ENCODE peak calls at places on chromosome 21, in six cellular contexts. C is transverse colon, R is DND-41, W is prostate gland, J is astrocyte, B is IMR-90. Z is an unnamed sample. For H3K4me1, the result is how much of the 10 kb centered on the place peaks cover.

GRCh38 chr21:26846036-26846931 is 1.1 kb upstream of the ADAMTS1 start:
- DNase-seq in C (peak), R (no peak), W (peak), J (peak), B (peak), Z (no peak)

GRCh38 chr21:16082038-16082816 is 352.4 kb downstream of the USP25 start:
- DNase-seq in C (no peak), R (no peak), W (no peak), J (no peak), B (peak), Z (no peak)

GRCh38 chr21:29671728-29672127 is 268.1 kb downstream of the GRIK1 start:
- DNase-seq in C (no peak), R (no peak), W (no peak), J (no peak), B (no peak), Z (no peak)

GRCh38 chr21:26112127-26112742 is 58.3 kb downstream of the APP start:
- DNase-seq in C (no peak), R (no peak), W (no peak), J (no peak), B (no peak), Z (no peak)

GRCh38 chr21:41559658-41560599 is 52.0 kb upstream of the TMPRSS2 start:
- DNase-seq in C (no peak), R (no peak), W (no peak), J (peak), B (no peak), Z (peak)

GRCh38 chr21:29506947-29507346 is 208.2 kb downstream of the BACH1 start:
- DNase-seq in C (no peak), R (no peak), W (no peak), J (peak), B (peak), Z (no peak)

GRCh38 chr21:27206368-27206982 is 239.6 kb upstream of the ADAMTS5 start:
- DNase-seq in C (no peak), R (no peak), W (no peak), J (peak), B (peak), Z (no peak)

GRCh38 chr21:45822429-45823099 is 159.0 kb upstream of the COL6A1 start:
- DNase-seq in C (no peak), R (no peak), W (no peak), J (no peak), B (no peak), Z (no peak)

DNA sequence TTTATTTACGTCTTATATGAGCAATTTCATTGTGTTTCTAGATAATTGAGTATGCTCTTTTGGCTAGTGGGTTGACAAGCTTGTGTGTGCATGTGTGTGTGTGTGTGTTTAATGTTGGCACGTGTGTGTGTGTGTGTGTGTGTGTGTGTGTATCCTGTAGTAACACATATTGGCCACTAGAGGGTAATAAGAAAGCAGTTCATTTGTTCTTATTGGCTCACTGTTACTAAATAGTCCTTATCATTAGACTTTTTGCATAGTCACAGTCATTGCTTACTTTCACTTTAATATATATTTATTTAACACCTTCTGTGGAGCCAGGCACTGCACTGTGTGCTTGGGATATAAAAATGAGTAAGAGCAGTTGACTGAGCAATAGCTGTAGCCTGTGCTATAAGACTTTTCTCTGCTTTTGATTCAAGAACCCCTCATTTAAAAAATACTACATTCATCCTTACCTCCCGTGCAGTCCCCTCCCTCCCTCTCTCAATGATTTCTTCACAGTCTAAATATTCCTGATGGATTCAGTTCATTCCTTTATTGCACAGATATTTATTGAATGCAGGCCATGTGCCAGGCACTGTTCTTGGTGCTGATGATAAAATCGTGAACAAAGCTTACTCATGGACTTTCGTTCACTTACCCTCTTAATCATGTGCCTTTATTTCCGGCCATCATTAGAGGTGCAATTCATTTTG is 96.7 kb downstream of the DYRK1A start:
- DNase-seq in C (no peak), R (peak), W (no peak), J (peak), B (peak), Z (peak)
- H3K4me1 ChIP-seq in C (half or more), R (under half), W (under half), J (under half), B (under half), Z (under half)

DNA sequence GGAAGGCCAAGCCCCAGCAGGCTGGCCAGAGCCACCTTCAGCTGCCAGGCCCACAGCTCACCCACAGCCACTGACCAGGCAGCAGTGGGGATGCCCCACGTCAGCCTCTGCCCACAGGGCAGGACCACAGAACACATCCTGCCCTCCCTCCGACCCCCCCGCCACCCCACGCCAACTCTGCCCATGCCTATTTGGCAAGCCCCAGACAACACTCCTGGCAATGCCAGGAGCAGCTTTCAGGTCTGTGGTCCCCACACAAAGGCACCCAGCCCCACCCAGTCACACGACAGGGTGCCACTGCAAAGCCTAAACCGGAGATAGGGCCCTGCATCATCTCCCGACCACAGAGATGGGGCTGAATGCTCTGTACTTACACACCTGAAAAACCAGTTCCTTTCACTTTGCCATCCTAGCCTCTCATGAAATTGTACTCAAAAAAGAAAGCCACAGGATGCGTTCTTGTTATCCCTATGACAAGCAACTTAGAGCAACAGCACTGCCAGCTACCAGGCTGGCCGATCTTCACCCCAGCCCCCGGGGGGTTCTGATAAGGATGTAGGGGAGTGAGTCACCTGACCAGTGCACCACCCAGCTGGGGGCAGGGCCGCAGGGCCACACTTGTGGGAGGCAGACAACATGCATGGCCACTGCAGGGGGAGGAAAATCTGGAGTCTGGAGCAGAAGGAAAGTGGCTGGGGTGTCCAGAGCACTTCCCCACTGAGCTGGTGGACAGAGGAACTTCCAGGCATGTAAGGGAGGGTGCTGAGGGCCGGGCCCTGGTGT is 36.2 kb downstream of the UBE2G2 start:
- DNase-seq in C (no peak), R (peak), W (no peak), J (no peak), B (no peak), Z (no peak)
- H3K4me1 ChIP-seq in C (under half), R (under half), W (under half), J (under half), B (under half), Z (under half)

DNA sequence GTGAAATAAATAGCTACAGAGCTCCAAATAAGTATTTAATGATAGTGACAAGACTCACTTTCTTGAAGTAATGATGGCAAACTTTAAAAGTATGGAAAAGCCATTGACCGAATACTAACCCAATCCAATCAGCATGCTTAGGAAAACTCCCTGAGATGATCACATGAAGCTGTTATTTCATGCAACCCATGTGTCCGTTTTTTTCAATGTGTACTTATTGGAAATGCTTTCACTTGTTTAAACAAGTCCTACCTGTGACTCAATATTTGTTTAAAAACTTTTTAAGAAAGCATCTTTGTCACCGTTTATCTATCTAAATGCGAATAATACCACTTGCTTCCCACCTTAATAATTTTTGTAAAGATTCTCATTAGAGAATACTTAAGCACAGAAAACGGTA is 185.8 kb downstream of the NRIP1 start:
- DNase-seq in C (no peak), R (no peak), W (peak), J (no peak), B (no peak), Z (peak)
- H3K4me1 ChIP-seq in C (under half), R (under half), W (under half), J (under half), B (under half), Z (under half)

GRCh38 chr21:38989097-38989744 is 183.5 kb downstream of the ETS2 start:
- DNase-seq in C (no peak), R (no peak), W (no peak), J (no peak), B (no peak), Z (no peak)
- H3K4me1 ChIP-seq in C (half or more), R (half or more), W (under half), J (under half), B (half or more), Z (under half)

GRCh38 chr21:33259428-33259827 is 6.7 kb upstream of the IL10RB start:
- DNase-seq in C (no peak), R (no peak), W (no peak), J (no peak), B (peak), Z (peak)
- H3K4me1 ChIP-seq in C (under half), R (under half), W (under half), J (under half), B (under half), Z (under half)

GRCh38 chr21:35220301-35220700 is 171.2 kb upstream of the RUNX1 start:
- DNase-seq in C (no peak), R (no peak), W (no peak), J (peak), B (no peak), Z (no peak)
- H3K4me1 ChIP-seq in C (under half), R (under half), W (under half), J (under half), B (under half), Z (under half)

DNA sequence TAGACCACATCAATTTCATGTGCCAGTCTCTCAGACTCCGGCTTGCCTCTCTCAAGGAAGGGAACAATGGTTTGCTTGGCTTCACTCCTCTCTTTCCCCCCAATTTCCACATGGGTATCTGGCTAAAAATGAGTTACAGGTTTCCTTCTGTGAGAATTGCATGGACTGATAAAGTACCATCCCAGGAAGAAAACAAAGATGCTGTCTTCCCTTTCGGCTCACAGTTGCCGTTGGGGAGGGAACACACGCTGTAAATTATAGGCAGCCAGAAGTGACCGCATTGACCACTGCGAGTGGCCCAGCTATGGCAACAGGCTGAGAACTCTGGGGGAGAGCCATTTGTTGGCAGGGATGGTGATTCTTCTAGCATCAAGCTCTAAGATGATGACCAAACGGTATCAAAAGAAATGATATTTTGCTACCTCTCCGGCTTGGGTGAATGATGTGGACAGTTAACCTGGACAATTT is 2.8 kb downstream of the RUNX1 start:
- DNase-seq in C (no peak), R (no peak), W (no peak), J (no peak), B (no peak), Z (no peak)
- H3K4me1 ChIP-seq in C (under half), R (half or more), W (under half), J (under half), B (under half), Z (under half)

Z was measured in foreskin keratinocyte.